ENCODE peak calls at places on chromosomes 12 and 14, in nine cellular contexts. E is upper lobe of right lung, I is tibial nerve, P is AG04450, A is prostate gland, O is fibroblast of lung, X is fibroblast of mammary gland, T is IMR-90, S is gastrocnemius medialis. M is an unnamed sample.

GRCh38 chr12:58557156-58557555 is 363.1 kb downstream of the LRIG3 start:
- DNase-seq in E (no peak), I (no peak), P (peak), A (no peak), O (peak), X (peak), T (peak), S (no peak), M (peak)

GRCh38 chr14:58738876-58739275 is 101.1 kb downstream of the DACT1 start:
- DNase-seq in E (no peak), I (no peak), P (no peak), A (no peak), O (no peak), X (peak), T (no peak), S (no peak), M (peak)

GRCh38 chr12:13597166-13597565 is 384.2 kb downstream of the GRIN2B start:
- DNase-seq in E (no peak), I (no peak), P (no peak), A (no peak), O (no peak), X (no peak), T (no peak), S (no peak), M (no peak)

GRCh38 chr14:77302926-77303325 is 17.8 kb downstream of the POMT2 start:
- DNase-seq in E (no peak), I (no peak), P (no peak), A (no peak), O (peak), X (peak), T (peak), S (no peak), M (peak)

GRCh38 chr12:7832059-7832696 is 40.5 kb downstream of the SLC2A14 start:
- DNase-seq in E (no peak), I (peak), P (peak), A (no peak), O (peak), X (peak), T (peak), S (no peak), M (peak)

GRCh38 chr14:20516921-20517320 is 11.6 kb downstream of the RNASE10 start:
- DNase-seq in E (no peak), I (no peak), P (peak), A (no peak), O (peak), X (peak), T (peak), S (no peak), M (peak)

GRCh38 chr12:94290353-94290752 is 142.0 kb downstream of the PLXNC1 start:
- DNase-seq in E (no peak), I (no peak), P (no peak), A (no peak), O (no peak), X (no peak), T (no peak), S (no peak), M (peak)

GRCh38 chr14:35911097-35911496 is 85.0 kb downstream of the BRMS1L start:
- DNase-seq in E (no peak), I (no peak), P (no peak), A (no peak), O (no peak), X (no peak), T (no peak), S (no peak), M (no peak)

GRCh38 chr12:77299910-77300772 is 234.8 kb upstream of the E2F7 start:
- DNase-seq in E (no peak), I (no peak), P (no peak), A (no peak), O (peak), X (peak), T (peak), S (no peak), M (peak)

GRCh38 chr14:50232276-50232642 is 881 bp upstream of the SOS2 start:
- DNase-seq in E (no peak), I (no peak), P (no peak), A (no peak), O (no peak), X (no peak), T (no peak), S (no peak), M (no peak)

GRCh38 chr14:45810152-45810872 is 557.3 kb upstream of the MIS18BP1 start:
- DNase-seq in E (no peak), I (no peak), P (no peak), A (peak), O (no peak), X (no peak), T (no peak), S (no peak), M (no peak)

GRCh38 chr12:81819991-81820633 is 61.0 kb upstream of the PPFIA2 start:
- DNase-seq in E (no peak), I (no peak), P (no peak), A (no peak), O (peak), X (peak), T (no peak), S (no peak), M (no peak)

GRCh38 chr12:132754555-132754954 is 7.1 kb downstream of the ANKLE2 start:
- DNase-seq in E (no peak), I (no peak), P (no peak), A (no peak), O (no peak), X (no peak), T (no peak), S (no peak), M (no peak)

GRCh38 chr12:51752490-51752889 is 96.0 kb downstream of the FIGNL2 start:
- DNase-seq in E (no peak), I (peak), P (peak), A (no peak), O (peak), X (peak), T (peak), S (peak), M (peak)

GRCh38 chr12:53097564-53098353 is at the start of gene IGFBP6:
- DNase-seq in E (peak), I (peak), P (no peak), A (no peak), O (peak), X (peak), T (peak), S (peak), M (peak)

GRCh38 chr12:25960176-25960575 is 1.7 kb downstream of the RASSF8 start:
- DNase-seq in E (no peak), I (no peak), P (no peak), A (no peak), O (peak), X (peak), T (peak), S (peak), M (peak)

GRCh38 chr12:77963576-77964178 is 133.0 kb downstream of the NAV3 start:
- DNase-seq in E (no peak), I (no peak), P (no peak), A (no peak), O (no peak), X (no peak), T (no peak), S (no peak), M (no peak)

GRCh38 chr14:35438910-35439713 is 34.6 kb upstream of the NFKBIA start:
- DNase-seq in E (no peak), I (no peak), P (no peak), A (no peak), O (no peak), X (peak), T (no peak), S (no peak), M (no peak)

GRCh38 chr14:104266643-104267575 is 128.5 kb downstream of the KIF26A start:
- DNase-seq in E (peak), I (no peak), P (no peak), A (no peak), O (no peak), X (no peak), T (no peak), S (no peak), M (no peak)

GRCh38 chr14:77808250-77808649 is 8.3 kb downstream of the ADCK1 start:
- DNase-seq in E (no peak), I (no peak), P (no peak), A (no peak), O (no peak), X (no peak), T (no peak), S (no peak), M (no peak)

GRCh38 chr12:124389537-124390441 is 94.9 kb downstream of the RFLNA start:
- DNase-seq in E (no peak), I (no peak), P (no peak), A (no peak), O (no peak), X (no peak), T (no peak), S (no peak), M (no peak)

GRCh38 chr14:91425720-91426032 is 8.1 kb upstream of the CCDC88C start:
- DNase-seq in E (no peak), I (no peak), P (no peak), A (no peak), O (no peak), X (no peak), T (no peak), S (no peak), M (no peak)

GRCh38 chr12:121278450-121279375 is 17.8 kb downstream of the CAMKK2 start:
- DNase-seq in E (no peak), I (peak), P (peak), A (no peak), O (peak), X (peak), T (peak), S (peak), M (no peak)

GRCh38 chr12:23657598-23657997 is 291.9 kb downstream of the SOX5 start:
- DNase-seq in E (no peak), I (no peak), P (no peak), A (no peak), O (no peak), X (no peak), T (no peak), S (no peak), M (no peak)

GRCh38 chr12:107884769-107885694 is 110.5 kb downstream of the ASCL4 start:
- DNase-seq in E (peak), I (no peak), P (peak), A (peak), O (peak), X (peak), T (peak), S (no peak), M (peak)

GRCh38 chr12:108157856-108158255 is 28.8 kb downstream of the WSCD2 start:
- DNase-seq in E (no peak), I (no peak), P (no peak), A (no peak), O (no peak), X (no peak), T (no peak), S (no peak), M (no peak)

GRCh38 chr14:24398298-24398942 is 383 bp upstream of the NYNRIN start:
- DNase-seq in E (no peak), I (no peak), P (no peak), A (no peak), O (no peak), X (no peak), T (no peak), S (no peak), M (no peak)
- H3K4me3 ChIP-seq in E (peak), I (peak), P (peak), A (peak), O (peak), X (peak), T (peak), S (peak), M (peak)

GRCh38 chr12:89501793-89502192 is 22.8 kb downstream of the GALNT4 start:
- DNase-seq in E (no peak), I (no peak), P (no peak), A (no peak), O (no peak), X (no peak), T (no peak), S (no peak), M (no peak)

GRCh38 chr12:89507015-89507824 is 17.4 kb downstream of the GALNT4 start:
- DNase-seq in E (no peak), I (no peak), P (no peak), A (no peak), O (no peak), X (no peak), T (no peak), S (no peak), M (no peak)

GRCh38 chr12:89499857-89500256 is 24.7 kb downstream of the GALNT4 start:
- DNase-seq in E (no peak), I (no peak), P (no peak), A (no peak), O (no peak), X (no peak), T (no peak), S (no peak), M (no peak)

GRCh38 chr12:89506050-89506449 is 18.5 kb downstream of the GALNT4 start:
- DNase-seq in E (no peak), I (no peak), P (no peak), A (no peak), O (no peak), X (no peak), T (no peak), S (no peak), M (no peak)

GRCh38 chr12:89504560-89505346 is 19.8 kb downstream of the GALNT4 start:
- DNase-seq in E (no peak), I (no peak), P (no peak), A (no peak), O (peak), X (peak), T (peak), S (no peak), M (peak)
- TF ChIP-seq CTCF in E (no peak), I (no peak), P (peak), A (no peak), O (no peak), X (no peak), T (no peak), S (no peak), M (no peak)

GRCh38 chr14:102917469-102918211 is 4.8 kb upstream of the AMN start:
- DNase-seq in E (peak), I (peak), P (no peak), A (peak), O (peak), X (peak), T (peak), S (peak), M (peak)
- H3K4me3 ChIP-seq in E (no peak), I (no peak), P (no peak), A (no peak), O (no peak), X (no peak), T (no peak), S (no peak), M (no peak)

DNA sequence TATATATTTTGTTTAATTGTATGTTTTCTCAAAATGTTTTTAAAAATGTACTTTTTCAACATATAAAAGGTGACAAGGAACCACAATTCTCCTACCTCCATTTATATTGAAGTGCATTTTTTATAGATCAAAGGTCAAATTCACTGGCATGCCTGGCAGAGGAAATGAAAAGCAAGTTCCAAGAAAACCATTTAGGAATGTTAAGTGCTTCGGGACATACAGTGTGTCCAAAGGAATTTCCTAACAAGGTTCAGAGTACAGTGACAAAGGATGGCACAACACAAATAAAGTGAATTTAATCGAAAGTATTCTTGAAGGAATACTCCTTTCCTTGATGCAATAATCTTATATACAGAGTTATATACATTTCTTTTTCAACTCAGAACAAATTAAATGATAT is 242.3 kb downstream of the CCER1 start:
- DNase-seq in E (no peak), I (no peak), P (no peak), A (no peak), O (peak), X (no peak), T (no peak), S (no peak), M (peak)
- TF ChIP-seq CTCF in E (no peak), I (no peak), P (no peak), A (no peak), O (no peak), X (no peak), T (no peak), S (no peak), M (no peak)

GRCh38 chr12:1502441-1502785 is 92.0 kb downstream of the FBXL14 start:
- DNase-seq in E (no peak), I (peak), P (no peak), A (no peak), O (peak), X (peak), T (peak), S (no peak), M (peak)

GRCh38 chr12:1503281-1503711 is 91.1 kb downstream of the FBXL14 start:
- DNase-seq in E (no peak), I (no peak), P (no peak), A (no peak), O (no peak), X (no peak), T (no peak), S (no peak), M (no peak)

GRCh38 chr12:1501695-1502440 is 92.5 kb downstream of the FBXL14 start:
- DNase-seq in E (no peak), I (no peak), P (no peak), A (no peak), O (no peak), X (peak), T (no peak), S (no peak), M (no peak)

GRCh38 chr12:1504304-1505150 is 89.9 kb downstream of the FBXL14 start:
- DNase-seq in E (no peak), I (no peak), P (no peak), A (no peak), O (no peak), X (no peak), T (no peak), S (no peak), M (no peak)

DNA sequence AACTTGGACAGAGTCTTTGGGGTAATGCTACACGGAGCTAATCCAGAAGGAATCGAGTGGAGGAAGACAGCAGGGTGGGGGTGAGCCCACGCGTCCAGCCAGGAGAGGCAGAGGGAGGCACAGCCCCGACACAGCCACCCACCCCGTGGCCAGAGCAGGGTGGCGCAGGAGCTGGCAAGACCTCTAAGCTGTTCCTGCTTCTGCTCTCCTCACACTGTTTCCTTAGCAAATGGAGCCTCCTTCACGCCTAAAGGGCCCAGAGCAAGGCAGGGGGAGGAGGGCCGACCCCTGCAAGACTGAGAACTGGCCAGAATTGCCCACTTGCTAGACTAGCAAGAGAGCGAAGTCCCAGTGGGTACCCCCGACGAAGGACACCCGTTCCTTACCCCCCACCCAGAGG is 91.5 kb downstream of the FBXL14 start:
- DNase-seq in E (no peak), I (no peak), P (no peak), A (no peak), O (no peak), X (peak), T (no peak), S (no peak), M (no peak)
- H3K4me3 ChIP-seq in E (no peak), I (no peak), P (no peak), A (no peak), O (no peak), X (no peak), T (no peak), S (no peak), M (no peak)

GRCh38 chr14:72472845-72473244 is 421.1 kb downstream of the DPF3 start:
- DNase-seq in E (no peak), I (no peak), P (no peak), A (no peak), O (no peak), X (no peak), T (peak), S (no peak), M (no peak)
- TF ChIP-seq CTCF in E (no peak), I (no peak), P (peak), A (no peak), O (peak), X (no peak), T (no peak), S (no peak), M (no peak)

GRCh38 chr12:50021071-50021470 is 4.2 kb downstream of the RACGAP1 start:
- DNase-seq in E (no peak), I (no peak), P (no peak), A (no peak), O (no peak), X (no peak), T (no peak), S (no peak), M (peak)

GRCh38 chr12:50024804-50025186 is 499 bp downstream of the RACGAP1 start:
- DNase-seq in E (no peak), I (no peak), P (no peak), A (no peak), O (no peak), X (peak), T (no peak), S (no peak), M (peak)

GRCh38 chr12:50025187-50026059 is at the start of gene RACGAP1:
- DNase-seq in E (peak), I (peak), P (peak), A (peak), O (peak), X (peak), T (peak), S (peak), M (peak)

GRCh38 chr12:50024227-50024626 is 1.1 kb downstream of the RACGAP1 start:
- DNase-seq in E (no peak), I (no peak), P (no peak), A (no peak), O (no peak), X (no peak), T (no peak), S (no peak), M (no peak)

DNA sequence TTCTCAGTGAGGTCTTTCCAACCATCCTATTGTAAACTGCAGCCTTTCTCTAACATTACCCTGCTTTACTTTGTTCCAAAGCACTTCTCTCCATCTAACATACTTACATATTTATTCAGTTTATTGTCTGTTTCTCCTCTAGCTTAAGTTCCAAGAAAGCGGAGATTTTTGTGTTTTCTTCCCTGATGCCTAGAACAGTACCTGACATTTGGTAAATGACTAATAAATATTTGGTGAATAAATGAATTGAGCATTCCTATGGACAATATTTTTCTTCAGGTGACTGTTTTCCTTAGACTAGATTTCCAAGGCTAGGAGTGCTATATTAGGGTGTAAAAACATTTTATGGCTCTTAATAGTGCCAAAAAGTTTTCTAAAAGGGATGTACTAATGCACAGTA is 2.4 kb downstream of the RACGAP1 start:
- DNase-seq in E (no peak), I (no peak), P (no peak), A (no peak), O (no peak), X (no peak), T (no peak), S (no peak), M (no peak)
- H3K4me3 ChIP-seq in E (no peak), I (no peak), P (no peak), A (no peak), O (no peak), X (no peak), T (no peak), S (no peak), M (no peak)

GRCh38 chr12:104462325-104462724 is 5.6 kb downstream of the CHST11 start:
- DNase-seq in E (no peak), I (no peak), P (no peak), A (no peak), O (no peak), X (no peak), T (no peak), S (no peak), M (no peak)
- TF ChIP-seq CTCF in E (no peak), I (no peak), P (no peak), A (no peak), O (no peak), X (no peak), T (no peak), S (no peak), M (no peak)

DNA sequence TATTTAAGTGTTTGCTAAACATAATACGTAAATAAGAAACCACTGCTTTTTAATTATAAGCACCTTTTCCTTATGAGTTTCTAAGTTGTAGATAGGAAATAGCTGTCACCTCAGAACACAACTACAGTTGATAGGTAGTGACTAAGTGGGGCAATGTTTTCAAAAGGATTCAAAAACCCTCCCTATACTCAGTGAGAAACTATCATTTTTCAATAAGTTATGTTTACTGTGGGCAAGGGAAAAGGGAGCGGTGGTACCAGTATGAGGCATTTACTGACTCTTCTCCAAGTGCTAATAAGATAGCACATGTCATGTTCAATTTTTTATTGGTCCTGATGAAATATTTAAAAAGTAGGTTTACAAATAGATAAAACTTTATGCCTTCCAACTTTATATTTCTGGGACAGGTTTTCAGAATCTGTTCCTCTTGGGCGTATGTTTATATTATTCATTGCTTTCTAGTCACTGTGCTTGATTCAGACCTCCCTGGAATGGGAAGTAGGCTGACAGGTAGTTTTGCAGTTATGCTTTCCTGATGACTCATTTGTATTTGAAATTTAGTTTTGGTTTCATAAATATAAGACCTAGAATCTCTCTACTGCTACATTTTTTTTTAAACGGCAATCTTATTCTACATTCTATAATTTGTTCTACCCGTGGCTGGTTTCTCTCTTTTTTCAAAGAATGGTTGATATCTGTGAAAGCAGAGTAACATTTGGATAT is 153.1 kb downstream of the TMEM117 start:
- DNase-seq in E (no peak), I (no peak), P (no peak), A (no peak), O (peak), X (peak), T (peak), S (no peak), M (peak)
- H3K4me3 ChIP-seq in E (no peak), I (no peak), P (no peak), A (no peak), O (no peak), X (no peak), T (no peak), S (no peak), M (no peak)

M was measured in foreskin fibroblast.